ENCODE peak calls at places on chromosomes 1 and 21, in five cellular contexts. I is PC-9, E is NCI-H1436, R is kidney glomerular epithelial cell, G is NCI-H146. B is an unnamed sample.

GRCh38 chr1:1264868-1265272 is 8.8 kb downstream of the UBE2J2 start:
- DNase-seq in E (no peak), G (no peak), I (peak), R (peak), B (no peak)

GRCh38 chr1:168513656-168514404 is 30.0 kb downstream of the XCL2 start:
- DNase-seq in G (no peak), I (no peak), E (no peak), R (no peak), B (no peak)

GRCh38 chr21:37753122-37753599 is 163.1 kb downstream of the KCNJ6 start:
- DNase-seq in I (no peak), G (no peak), R (no peak), E (no peak), B (no peak)

GRCh38 chr1:153432874-153433681 is 16.8 kb downstream of the S100A7A start:
- DNase-seq in I (no peak), E (no peak), R (no peak), G (no peak), B (no peak)

GRCh38 chr21:44547656-44548331 is 3.5 kb downstream of the KRTAP10-2 start:
- DNase-seq in E (no peak), G (no peak), I (no peak), R (no peak), B (no peak)

GRCh38 chr1:52748119-52748518 is 21.9 kb downstream of the ZYG11B start:
- DNase-seq in I (no peak), G (no peak), R (no peak), E (no peak), B (no peak)

GRCh38 chr21:38129711-38130110 is 127.1 kb upstream of the KCNJ15 start:
- DNase-seq in G (peak), R (no peak), E (peak), I (no peak), B (no peak)

GRCh38 chr1:175521265-175522040 is 221.9 kb downstream of the TNR start:
- DNase-seq in E (no peak), I (no peak), R (peak), G (no peak), B (no peak)

GRCh38 chr1:150362721-150363425 is 1.1 kb upstream of the RPRD2 start:
- DNase-seq in E (peak), G (peak), I (no peak), R (no peak), B (no peak)

GRCh38 chr1:40264354-40264781 is 6.3 kb downstream of the ZMPSTE24 start:
- DNase-seq in I (no peak), E (no peak), R (no peak), G (no peak), B (no peak)

GRCh38 chr1:205286335-205286950 is 35.1 kb downstream of the NUAK2 start:
- DNase-seq in R (no peak), I (no peak), G (no peak), E (no peak), B (peak)

GRCh38 chr1:191839891-191840290 is 318.4 kb upstream of the RGS18 start:
- DNase-seq in E (no peak), G (no peak), I (no peak), R (no peak), B (no peak)

GRCh38 chr1:66402194-66402593 is 131.8 kb upstream of the SGIP1 start:
- DNase-seq in G (no peak), E (peak), R (no peak), I (no peak), B (peak)

GRCh38 chr1:56576880-56577858 is 2.2 kb downstream of the PLPP3 start:
- DNase-seq in R (peak), E (no peak), I (no peak), G (no peak), B (peak)

GRCh38 chr1:208536176-208536575 is 292.0 kb upstream of the PLXNA2 start:
- DNase-seq in G (no peak), I (no peak), E (no peak), R (peak), B (no peak)

GRCh38 chr1:110049801-110050601 is 15.6 kb downstream of the STRIP1 start:
- DNase-seq in I (no peak), E (no peak), G (no peak), R (no peak), B (no peak)

GRCh38 chr1:28322209-28322608 is 6.6 kb upstream of the MED18 start:
- DNase-seq in G (peak), R (peak), I (no peak), E (peak), B (no peak)

GRCh38 chr1:193602705-193603104 is 416.3 kb upstream of the B3GALT2 start:
- DNase-seq in I (no peak), G (no peak), R (no peak), E (no peak), B (no peak)

GRCh38 chr1:25034736-25035522 is 104.9 kb upstream of the RUNX3 start:
- DNase-seq in I (no peak), G (no peak), R (no peak), E (no peak), B (no peak)

GRCh38 chr1:35886606-35887431 is 3.8 kb downstream of the AGO1 start:
- DNase-seq in G (peak), R (no peak), E (no peak), I (no peak), B (peak)

GRCh38 chr21:46005081-46005480 is 23.5 kb downstream of the COL6A1 start:
- DNase-seq in R (no peak), E (no peak), G (no peak), I (no peak), B (no peak)

GRCh38 chr1:26582836-26583460 is 53.4 kb downstream of the RPS6KA1 start:
- DNase-seq in I (no peak), E (no peak), G (no peak), R (peak), B (peak)